ENCODE peak calls at places on chromosomes 12 and 14, in ten cellular contexts. W is CD4-positive, alpha-beta T cell; F is HCT116; X is spleen; Y is gastrocnemius medialis; P is AG04450; S is heart left ventricle; G is esophagus squamous epithelium; R is neural progenitor cell; M is IMR-90. A is an unnamed sample. For H3K9me3, the result is how much of the 10 kb centered on the place peaks cover.

GRCh38 chr12:117347588-117347987 is 13.8 kb downstream of the NOS1 start:
- DNase-seq in X (no peak), R (no peak), W (no peak), G (no peak), Y (no peak), P (no peak), M (no peak), S (no peak), F (no peak), A (no peak)

GRCh38 chr12:47995976-47996375 is 8.3 kb downstream of the COL2A1 start:
- DNase-seq in F (no peak), W (no peak), S (no peak), Y (no peak), R (no peak), G (no peak), P (peak), M (peak), X (peak), A (no peak)

GRCh38 chr12:13864081-13864673 is 117.2 kb downstream of the GRIN2B start:
- DNase-seq in W (peak), X (peak), M (peak), S (peak), P (peak), F (peak), Y (peak), R (peak), G (no peak), A (peak)

GRCh38 chr14:54219281-54220121 is 177.3 kb upstream of the CDKN3 start:
- DNase-seq in F (no peak), M (no peak), S (no peak), R (peak), Y (no peak), G (no peak), X (no peak), P (no peak), W (no peak), A (no peak)

GRCh38 chr14:104971447-104972240 is 6.5 kb downstream of the AHNAK2 start:
- DNase-seq in M (no peak), S (peak), W (no peak), R (no peak), Y (no peak), F (no peak), G (no peak), P (no peak), X (peak), A (no peak)

GRCh38 chr14:49971156-49972141 is 78.6 kb downstream of the ARF6 start:
- DNase-seq in F (no peak), X (no peak), G (no peak), Y (no peak), W (peak), R (no peak), P (no peak), S (no peak), M (peak), A (no peak)

GRCh38 chr12:109582636-109583035 is 9.0 kb downstream of the MVK start:
- DNase-seq in R (peak), M (no peak), P (no peak), W (no peak), G (no peak), F (no peak), Y (no peak), S (no peak), X (no peak), A (no peak)

GRCh38 chr14:24556756-24557155 is 19.3 kb downstream of the CTSG start:
- DNase-seq in S (no peak), X (no peak), F (no peak), G (no peak), P (no peak), M (peak), W (no peak), R (no peak), Y (no peak), A (no peak)

GRCh38 chr12:112151766-112152541 is 26.6 kb downstream of the TRAFD1 start:
- DNase-seq in M (no peak), X (no peak), Y (no peak), P (no peak), W (no peak), S (no peak), G (no peak), R (no peak), F (no peak), A (no peak)

GRCh38 chr14:101412741-101413140 is 148.6 kb upstream of the DIO3 start:
- DNase-seq in M (no peak), Y (no peak), F (peak), G (no peak), W (no peak), R (no peak), X (no peak), P (no peak), S (no peak), A (no peak)

GRCh38 chr14:103008768-103009342 is 48.5 kb downstream of the CDC42BPB start:
- DNase-seq in S (peak), X (peak), F (no peak), P (no peak), M (peak), Y (peak), G (no peak), W (no peak), R (no peak), A (no peak)
- H3K27ac ChIP-seq in S (no peak), X (no peak), F (no peak), P (peak), M (no peak), Y (no peak), G (peak), W (no peak), R (no peak), A (no peak)

GRCh38 chr14:28678887-28679286 is 87.7 kb upstream of the FOXG1 start:
- DNase-seq in X (no peak), Y (no peak), G (no peak), S (no peak), W (no peak), P (no peak), F (no peak), R (no peak), M (no peak), A (no peak)

GRCh38 chr14:28676481-28676880 is 90.1 kb upstream of the FOXG1 start:
- DNase-seq in G (no peak), S (no peak), F (no peak), R (no peak), X (no peak), W (no peak), Y (no peak), M (peak), P (no peak), A (no peak)

GRCh38 chr14:28677381-28677780 is 89.2 kb upstream of the FOXG1 start:
- DNase-seq in F (no peak), X (no peak), P (no peak), S (no peak), M (no peak), G (no peak), Y (no peak), W (no peak), R (no peak), A (no peak)

GRCh38 chr14:28681681-28682080 is 84.9 kb upstream of the FOXG1 start:
- DNase-seq in W (no peak), S (no peak), G (no peak), P (no peak), F (no peak), M (no peak), R (no peak), X (no peak), Y (no peak), A (no peak)
- H3K9me3 ChIP-seq in W (under half), S (under half), G (under half), P (under half), F (under half), M (under half), R (under half), X (under half), Y (under half), A (under half)

DNA sequence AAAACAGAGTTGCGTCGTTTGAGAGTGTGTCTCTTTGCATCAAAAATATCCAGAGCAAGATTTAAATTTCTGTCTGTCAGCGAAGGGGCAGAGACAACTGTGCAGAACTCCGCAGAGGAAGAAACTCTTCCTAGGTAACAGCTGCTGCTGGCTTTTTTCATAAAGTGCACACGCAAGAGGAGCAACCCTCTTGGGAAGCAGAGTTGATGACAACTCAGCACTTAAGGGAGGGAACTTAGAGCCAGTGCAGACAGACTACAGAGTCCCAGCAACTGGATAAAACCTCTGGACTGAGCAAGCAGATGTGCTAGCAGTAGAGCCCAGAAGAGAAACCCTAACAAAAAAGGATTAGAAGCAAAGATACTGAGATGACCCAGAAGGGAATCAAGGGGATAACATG is 337.1 kb downstream of the PCNX1 start:
- DNase-seq in P (no peak), Y (no peak), R (no peak), X (no peak), F (no peak), G (no peak), W (no peak), M (peak), S (no peak), A (no peak)
- H3K27ac ChIP-seq in P (peak), Y (no peak), R (no peak), X (no peak), F (no peak), G (no peak), W (no peak), M (peak), S (no peak), A (no peak)

GRCh38 chr12:52728374-52728773 is 25.1 kb upstream of the KRT77 start:
- DNase-seq in W (no peak), X (no peak), S (no peak), P (no peak), R (no peak), Y (no peak), F (no peak), G (no peak), M (no peak), A (no peak)

GRCh38 chr12:52727037-52727436 is 23.7 kb upstream of the KRT77 start:
- DNase-seq in M (no peak), S (no peak), F (no peak), Y (no peak), W (no peak), X (no peak), P (no peak), R (no peak), G (no peak), A (no peak)

GRCh38 chr12:52730793-52731192 is 27.5 kb upstream of the KRT77 start:
- DNase-seq in G (no peak), X (no peak), F (no peak), R (no peak), M (no peak), P (no peak), S (no peak), W (no peak), Y (no peak), A (no peak)

GRCh38 chr12:52730383-52730782 is 27.1 kb upstream of the KRT77 start:
- DNase-seq in P (no peak), G (no peak), M (no peak), Y (no peak), F (no peak), X (no peak), R (no peak), S (no peak), W (no peak), A (no peak)

GRCh38 chr12:52729147-52729546 is 25.8 kb upstream of the KRT77 start:
- DNase-seq in S (no peak), R (no peak), G (no peak), F (no peak), M (no peak), Y (no peak), X (no peak), P (no peak), W (no peak), A (no peak)
- H3K9me3 ChIP-seq in S (under half), R (under half), G (under half), F (under half), M (under half), Y (under half), X (under half), P (under half), W (under half), A (under half)

DNA sequence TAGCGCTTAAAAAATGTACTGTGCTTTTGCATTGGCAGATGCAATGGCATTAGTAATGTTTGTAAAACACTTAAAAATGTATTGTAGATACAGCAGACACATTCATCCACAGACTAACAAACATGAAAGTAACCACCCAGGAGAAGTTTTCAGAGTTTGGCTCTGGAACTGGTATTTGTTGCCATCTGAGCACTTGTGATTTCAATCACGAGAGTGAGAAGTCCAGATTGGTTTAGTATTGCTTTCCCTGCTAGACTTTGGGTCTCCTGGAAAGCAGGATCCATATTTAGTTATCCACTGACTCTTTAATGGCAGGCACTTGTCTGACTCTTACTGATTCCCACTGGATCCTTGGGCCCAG is 13.2 kb downstream of the RASSF8 start:
- DNase-seq in F (no peak), S (no peak), P (no peak), X (no peak), G (no peak), W (no peak), R (no peak), Y (no peak), M (no peak), A (no peak)
- H3K27ac ChIP-seq in F (no peak), S (no peak), P (no peak), X (no peak), G (peak), W (no peak), R (no peak), Y (peak), M (no peak), A (no peak)

DNA sequence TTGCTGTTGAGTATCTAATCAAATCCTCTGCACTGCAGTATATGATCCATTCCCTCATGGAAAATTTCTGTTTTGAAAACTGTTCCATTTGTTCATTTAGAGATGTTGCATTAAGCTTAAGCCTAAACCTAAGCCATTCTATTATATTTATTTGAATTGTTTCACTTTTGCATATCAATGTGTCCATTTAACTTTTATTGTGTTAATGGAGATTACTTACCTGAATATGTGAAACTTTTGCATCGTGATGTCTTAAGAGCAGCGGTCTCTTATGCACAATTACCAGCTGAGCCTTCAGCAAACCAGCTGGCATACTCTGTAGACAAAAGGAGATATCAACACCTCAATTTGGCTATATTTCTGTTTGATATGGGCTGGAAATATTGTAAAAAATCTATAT is 922.5 kb upstream of the FBXO33 start:
- DNase-seq in X (no peak), S (no peak), G (no peak), F (no peak), W (no peak), Y (no peak), M (no peak), P (no peak), R (no peak), A (no peak)
- H3K9me3 ChIP-seq in X (under half), S (under half), G (under half), F (under half), W (under half), Y (under half), M (under half), P (under half), R (under half), A (under half)

DNA sequence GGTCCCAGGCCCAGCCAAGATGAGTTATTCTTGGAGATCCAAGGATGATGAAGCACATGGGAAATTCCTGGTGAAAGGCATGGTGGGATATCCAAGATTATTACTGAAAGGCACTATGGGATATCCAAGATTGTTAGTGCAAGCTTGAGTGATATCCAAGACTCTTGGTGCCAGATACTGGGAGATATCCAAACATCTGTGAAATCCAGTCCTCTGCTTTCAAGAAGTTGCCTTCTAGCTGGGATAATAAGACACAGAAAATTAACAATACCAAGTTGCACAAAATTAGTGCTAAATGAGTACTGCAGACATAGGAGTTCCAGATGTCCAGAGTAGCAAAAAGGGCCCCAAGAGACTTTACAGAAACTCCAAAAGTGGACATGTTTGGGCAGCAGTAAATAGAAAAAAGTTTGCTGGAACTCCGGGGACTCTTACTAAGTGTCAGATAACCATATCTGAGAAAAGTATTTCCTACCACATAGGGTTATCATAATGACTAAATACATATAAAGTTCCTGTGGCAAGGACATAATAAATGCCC is 34.6 kb downstream of the PHLDA1 start:
- DNase-seq in R (no peak), Y (no peak), W (no peak), P (no peak), F (no peak), S (no peak), G (no peak), M (no peak), X (no peak), A (no peak)
- H3K27ac ChIP-seq in R (no peak), Y (no peak), W (no peak), P (no peak), F (peak), S (peak), G (no peak), M (peak), X (no peak), A (no peak)

GRCh38 chr14:19799880-19800279 is 3.7 kb upstream of the OR4N2 start:
- DNase-seq in S (no peak), X (peak), R (no peak), P (no peak), F (no peak), W (no peak), M (no peak), Y (no peak), G (no peak), A (no peak)
- H3K9me3 ChIP-seq in S (under half), X (under half), R (half or more), P (under half), F (under half), W (under half), M (under half), Y (under half), G (under half), A (under half)